ENCODE peak calls at places on chromosomes 16 and 17, in four cellular contexts. O, D, J and A are unnamed samples.

GRCh38 chr17:37025847-37026533 is 77.2 kb downstream of the AATF start:
- DNase-seq in O (no peak), D (peak), J (no peak), A (no peak)

GRCh38 chr17:21289902-21290571 is 5.5 kb downstream of the MAP2K3 start:
- DNase-seq in O (peak), D (no peak), J (peak), A (no peak)

GRCh38 chr17:80036715-80037477 is 454 bp downstream of the CCDC40 start:
- DNase-seq in O (no peak), D (peak), J (no peak), A (no peak)

GRCh38 chr16:58449768-58450167 is 50.2 kb upstream of the NDRG4 start:
- DNase-seq in O (no peak), D (peak), J (no peak), A (no peak)

GRCh38 chr16:5252800-5253199 is 155.2 kb upstream of the EEF2KMT start:
- DNase-seq in O (no peak), D (no peak), J (no peak), A (no peak)

GRCh38 chr17:63178530-63178929 is 212.5 kb downstream of the TANC2 start:
- DNase-seq in O (no peak), D (no peak), J (no peak), A (no peak)

GRCh38 chr17:27573971-27574525 is 56.9 kb upstream of the LGALS9 start:
- DNase-seq in O (no peak), D (peak), J (peak), A (no peak)

GRCh38 chr16:57474671-57475661 is 11.3 kb downstream of the DOK4 start:
- DNase-seq in O (no peak), D (no peak), J (peak), A (no peak)

GRCh38 chr16:79365687-79366086 is 234.8 kb downstream of the MAF start:
- DNase-seq in O (no peak), D (no peak), J (no peak), A (no peak)

GRCh38 chr17:79907217-79907715 is 68.0 kb upstream of the CBX4 start:
- DNase-seq in O (no peak), D (no peak), J (no peak), A (no peak)

GRCh38 chr17:18980682-18981384 is 23.7 kb downstream of the FAM83G start:
- DNase-seq in O (peak), D (no peak), J (no peak), A (no peak)

GRCh38 chr16:4373909-4374742 is 2.5 kb downstream of the VASN start:
- DNase-seq in O (peak), D (no peak), J (peak), A (peak)

GRCh38 chr17:2184993-2185931 is 118.3 kb downstream of the SMG6 start:
- DNase-seq in O (no peak), D (no peak), J (no peak), A (no peak)

GRCh38 chr16:10828851-10829331 is 10.3 kb upstream of the TVP23A start:
- DNase-seq in O (peak), D (no peak), J (peak), A (peak)

GRCh38 chr17:5785343-5785742 is 201.0 kb upstream of the NLRP1 start:
- DNase-seq in O (no peak), D (no peak), J (no peak), A (no peak)

GRCh38 chr16:73289232-73289631 is 241.3 kb upstream of the ZFHX3 start:
- DNase-seq in O (no peak), D (no peak), J (no peak), A (no peak)

GRCh38 chr16:51034481-51035109 is 116.5 kb downstream of the SALL1 start:
- DNase-seq in O (no peak), D (no peak), J (no peak), A (no peak)

GRCh38 chr16:17340804-17341203 is 130.0 kb downstream of the XYLT1 start:
- DNase-seq in O (no peak), D (peak), J (no peak), A (no peak)
- H3K27ac ChIP-seq in O (peak), D (no peak), J (no peak), A (no peak)

DNA sequence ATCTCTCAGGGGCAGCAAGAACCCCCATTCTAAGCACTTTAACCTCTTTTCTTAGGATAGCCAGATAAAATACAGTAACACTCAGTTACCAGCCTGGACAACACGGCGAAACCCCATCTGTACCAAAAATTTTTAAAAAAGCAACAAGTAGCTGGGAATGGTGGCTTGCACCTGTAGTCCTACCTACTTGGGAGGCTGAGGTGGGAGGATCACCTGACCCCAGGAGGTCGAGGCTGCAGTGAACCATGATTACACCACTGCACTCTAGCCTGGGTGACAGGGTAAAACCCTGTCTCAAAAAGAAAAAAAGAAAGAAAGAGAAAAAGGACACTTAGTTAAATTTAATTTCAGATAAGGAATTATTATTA is 28.6 kb upstream of the UBE2G1 start:
- DNase-seq in O (no peak), D (no peak), J (no peak), A (no peak)
- H3K27ac ChIP-seq in O (no peak), D (no peak), J (no peak), A (no peak)

DNA sequence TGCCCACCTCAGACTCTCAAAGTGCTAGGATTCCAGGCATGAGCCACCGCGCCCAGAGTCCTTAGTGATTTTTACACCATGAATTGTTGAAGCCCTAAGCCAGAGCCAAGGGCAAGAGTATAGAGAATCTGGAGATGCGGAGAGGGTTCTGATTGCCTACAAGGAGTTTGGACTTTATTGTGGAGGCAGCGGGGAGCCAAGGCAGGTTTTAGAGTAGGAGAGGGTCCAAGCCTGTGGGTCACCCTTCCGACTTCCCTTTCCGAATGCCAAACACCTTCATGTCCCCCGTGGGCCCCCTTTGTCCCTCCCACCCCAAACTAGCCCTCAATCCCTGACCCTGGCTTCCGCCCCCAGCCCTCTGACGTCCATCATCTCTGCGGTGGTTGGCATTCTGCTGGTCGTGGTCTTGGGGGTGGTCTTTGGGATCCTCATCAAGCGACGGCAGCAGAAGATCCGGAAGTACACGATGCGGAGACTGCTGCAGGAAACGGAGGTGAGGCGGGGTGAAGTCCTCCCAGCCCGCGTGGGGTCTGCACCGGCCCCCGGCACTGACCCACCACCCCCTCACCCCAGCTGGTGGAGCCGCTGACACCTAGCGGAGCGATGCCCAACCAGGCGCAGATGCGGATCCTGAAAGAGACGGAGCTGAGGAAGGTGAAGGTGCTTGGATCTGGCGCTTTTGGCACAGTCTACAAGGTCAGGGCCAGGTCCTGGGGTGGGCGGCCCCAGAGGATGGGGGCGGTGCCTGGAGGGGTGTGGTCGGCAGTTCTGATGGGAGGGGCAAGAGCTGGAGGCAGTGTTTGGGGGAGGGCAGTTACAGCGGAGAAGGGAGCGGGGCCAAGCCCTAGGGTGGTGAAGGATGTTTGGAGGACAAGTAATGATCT is 7.1 kb downstream of the MIEN1 start:
- DNase-seq in O (peak), D (no peak), J (no peak), A (no peak)
- H3K27ac ChIP-seq in O (no peak), D (no peak), J (no peak), A (no peak)

DNA sequence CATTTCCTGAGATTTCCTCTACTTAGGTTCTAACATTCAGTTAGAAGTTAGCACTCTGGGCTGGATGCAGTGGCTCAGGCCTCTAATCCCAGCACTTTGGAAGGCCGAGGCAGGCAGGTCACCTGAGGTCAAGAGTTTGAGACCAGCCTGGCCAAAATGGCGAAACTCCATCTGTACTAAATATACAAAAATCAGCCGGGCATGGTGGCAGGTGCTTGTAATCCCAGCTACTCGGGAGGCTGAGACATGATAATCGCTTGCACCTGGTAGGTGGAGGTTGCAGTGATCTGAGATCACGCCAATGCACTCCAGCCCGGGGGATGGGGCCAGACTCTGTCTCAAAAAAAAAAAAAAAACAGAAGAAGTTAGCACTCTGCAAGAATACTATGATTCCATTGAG is 1430.9 kb downstream of the CDH11 start:
- DNase-seq in O (no peak), D (no peak), J (no peak), A (no peak)
- H3K27ac ChIP-seq in O (no peak), D (no peak), J (no peak), A (no peak)

GRCh38 chr17:77883213-77883650 is 75.3 kb upstream of the TNRC6C start:
- DNase-seq in O (peak), D (no peak), J (peak), A (no peak)
- H3K27ac ChIP-seq in O (peak), D (peak), J (no peak), A (no peak)

GRCh38 chr16:81403601-81404391 is 40.8 kb upstream of the CMIP start:
- DNase-seq in O (peak), D (peak), J (peak), A (peak)
- H3K27ac ChIP-seq in O (no peak), D (no peak), J (no peak), A (no peak)

DNA sequence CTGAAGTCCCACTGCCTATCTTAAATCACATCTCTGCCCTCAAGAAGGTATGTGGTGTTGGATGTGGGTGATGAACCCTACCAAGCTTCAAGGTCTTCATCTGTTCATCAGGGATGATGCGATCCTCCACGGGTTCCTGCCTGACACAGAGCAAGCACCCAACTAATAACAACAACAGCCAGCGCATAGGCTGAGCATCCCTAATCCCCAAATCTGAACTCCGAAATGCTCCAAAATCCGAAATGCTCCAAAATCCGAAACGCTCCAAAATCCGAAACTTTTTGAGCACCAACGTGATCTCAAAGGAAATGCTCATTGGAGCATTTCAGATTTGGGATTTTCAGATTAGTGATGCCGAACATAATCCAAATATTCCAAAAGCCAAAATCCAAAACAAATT is 238.9 kb upstream of the SDK2 start:
- DNase-seq in O (no peak), D (no peak), J (no peak), A (no peak)
- H3K27ac ChIP-seq in O (no peak), D (no peak), J (no peak), A (no peak)

GRCh38 chr16:71259086-71259485 is 28.6 kb upstream of the HYDIN start:
- DNase-seq in O (no peak), D (no peak), J (no peak), A (no peak)

GRCh38 chr16:71255721-71256120 is 25.2 kb upstream of the HYDIN start:
- DNase-seq in O (no peak), D (no peak), J (no peak), A (no peak)

GRCh38 chr16:71260995-71261394 is 28.2 kb downstream of the CMTR2 start:
- DNase-seq in O (no peak), D (no peak), J (no peak), A (no peak)

GRCh38 chr16:71257768-71258167 is 27.2 kb upstream of the HYDIN start:
- DNase-seq in O (no peak), D (no peak), J (no peak), A (no peak)

GRCh38 chr16:71258371-71258770 is 27.8 kb upstream of the HYDIN start:
- DNase-seq in O (no peak), D (no peak), J (no peak), A (no peak)
- H3K27ac ChIP-seq in O (no peak), D (no peak), J (no peak), A (no peak)

DNA sequence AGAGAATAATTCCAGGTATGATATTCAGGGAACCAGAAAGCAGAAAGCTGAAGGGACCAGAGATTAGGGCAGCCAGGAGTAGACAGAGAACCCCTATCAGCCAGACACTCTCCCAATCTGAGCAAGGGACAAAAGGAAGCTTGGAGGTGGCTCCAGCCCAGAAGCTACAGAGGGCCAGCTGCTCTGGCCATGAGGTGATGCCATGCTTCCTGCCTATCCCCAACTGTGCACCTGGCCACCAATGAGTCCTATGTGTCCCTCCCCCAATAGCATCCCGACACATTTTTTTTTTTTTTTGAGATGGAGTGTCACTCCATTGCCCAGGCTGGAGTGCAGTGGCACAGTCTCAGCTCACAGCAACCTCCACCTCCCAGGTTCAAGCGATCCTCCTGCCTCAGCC is 30.0 kb downstream of the NSMCE1 start:
- DNase-seq in O (no peak), D (no peak), J (no peak), A (no peak)
- H3K27ac ChIP-seq in O (no peak), D (peak), J (no peak), A (no peak)